ENCODE peak calls at places on chromosomes 1 and 21, in four cellular contexts. Y is activated CD4-positive, alpha-beta T cell treated with anti-CD3 and anti-CD28 coated beads for 36 hours; W is stimulated activated CD8-positive, alpha-beta memory T cell treated with anti-CD3 and anti-CD28 coated beads, Interleukin-4, amount 100 ng/mL, for 4 hours; E is globus pallidus. I is an unnamed sample.

GRCh38 chr1:78619803-78620579 is at the start of gene IFI44L:
- DNase-seq in Y (peak; percentile 84), W (peak; percentile 53), E (peak; percentile 31), I (peak; percentile 13)

GRCh38 chr1:92134331-92134730 is 54.2 kb downstream of the BTBD8 start:
- DNase-seq in Y (no peak), W (no peak), E (no peak), I (no peak)

GRCh38 chr1:84721152-84721551 is 30.9 kb upstream of the SSX2IP start:
- DNase-seq in Y (peak; percentile 12), W (no peak), E (peak; percentile 10), I (no peak)

GRCh38 chr1:10236405-10237156 is 26.2 kb downstream of the KIF1B start:
- DNase-seq in Y (no peak), W (no peak), E (no peak), I (no peak)

GRCh38 chr21:38979271-38980196 is 173.8 kb downstream of the ETS2 start:
- DNase-seq in Y (peak; percentile 41), W (no peak), E (no peak), I (no peak)

GRCh38 chr21:41768371-41769042 is 1.7 kb upstream of the RIPK4 start:
- DNase-seq in Y (peak; percentile 46), W (no peak), E (no peak), I (peak; percentile 27)

GRCh38 chr1:234781241-234782056 is 171.5 kb upstream of the IRF2BP2 start:
- DNase-seq in Y (peak; percentile 73), W (no peak), E (no peak), I (no peak)

GRCh38 chr21:42561742-42562141 is 48.1 kb downstream of the SLC37A1 start:
- DNase-seq in Y (peak; percentile 18), W (no peak), E (no peak), I (no peak)

GRCh38 chr21:15667010-15667409 is 62.8 kb upstream of the USP25 start:
- DNase-seq in Y (no peak), W (no peak), E (no peak), I (no peak)

GRCh38 chr1:208919371-208919770 is 664.1 kb upstream of the CAMK1G start:
- DNase-seq in Y (no peak), W (no peak), E (no peak), I (no peak)

GRCh38 chr1:97137862-97138514 is 416.4 kb downstream of the PTBP2 start:
- DNase-seq in Y (peak; percentile 18), W (no peak), E (peak; percentile 85), I (no peak)

GRCh38 chr1:108609483-108610066 is 49.7 kb downstream of the EEIG2 start:
- DNase-seq in Y (no peak), W (no peak), E (no peak), I (no peak)

GRCh38 chr1:14784790-14785773 is 186.6 kb downstream of the KAZN start:
- DNase-seq in Y (no peak), W (no peak), E (no peak), I (no peak)

I was measured in AG04450.